ENCODE peak calls at places on chromosomes 12 and 14, in six cellular contexts. K, U, J, F, A and D are unnamed samples. For H3K36me3, the result is how much of the 10 kb centered on the place peaks cover.

GRCh38 chr14:99853206-99853605 is 60.0 kb downstream of the EML1 start:
- DNase-seq in F (no peak), U (peak), A (peak), J (no peak), K (no peak), D (peak)

GRCh38 chr14:69008411-69008810 is 29.3 kb upstream of the ACTN1 start:
- DNase-seq in U (no peak), K (no peak), J (no peak), F (no peak), A (no peak), D (no peak)

GRCh38 chr12:79194595-79194994 is 330.0 kb downstream of the SYT1 start:
- DNase-seq in K (no peak), U (no peak), J (no peak), A (no peak), F (no peak), D (no peak)

GRCh38 chr14:103074699-103075341 is 9.2 kb upstream of the LBHD2 start:
- DNase-seq in A (peak), J (no peak), U (no peak), F (no peak), K (no peak), D (peak)

GRCh38 chr12:6792522-6793201 is 3.3 kb downstream of the CD4 start:
- DNase-seq in A (no peak), J (no peak), F (no peak), U (peak), K (peak), D (no peak)

GRCh38 chr12:127241056-127241830 is 1025.7 kb upstream of the TMEM132C start:
- DNase-seq in J (no peak), K (no peak), U (no peak), F (no peak), A (no peak), D (no peak)

GRCh38 chr12:46553266-46553665 is 180.7 kb upstream of the SLC38A2 start:
- DNase-seq in A (no peak), U (no peak), J (no peak), K (no peak), F (no peak), D (no peak)

GRCh38 chr12:29769162-29769820 is 14.5 kb downstream of the TMTC1 start:
- DNase-seq in F (no peak), U (no peak), K (no peak), A (no peak), J (no peak), D (peak)

GRCh38 chr12:68100241-68100640 is 59.3 kb downstream of the IFNG start:
- DNase-seq in U (no peak), J (no peak), F (no peak), K (no peak), A (no peak), D (no peak)

GRCh38 chr12:69243099-69244084 is 4.0 kb downstream of the CPSF6 start:
- DNase-seq in F (no peak), J (no peak), K (no peak), A (no peak), U (no peak), D (no peak)

GRCh38 chr14:31261859-31262739 is 54.5 kb upstream of the HECTD1 start:
- DNase-seq in F (peak), J (peak), K (no peak), U (no peak), A (no peak), D (peak)

GRCh38 chr12:118282767-118283166 is 89.9 kb downstream of the TAOK3 start:
- DNase-seq in U (no peak), A (no peak), K (no peak), J (no peak), F (no peak), D (no peak)

GRCh38 chr12:118290130-118290529 is 82.6 kb downstream of the TAOK3 start:
- DNase-seq in F (no peak), J (no peak), U (no peak), A (no peak), K (no peak), D (no peak)

GRCh38 chr12:118287728-118288127 is 85.0 kb downstream of the TAOK3 start:
- DNase-seq in J (no peak), F (no peak), U (no peak), A (no peak), K (no peak), D (no peak)

GRCh38 chr12:118292836-118293235 is 79.9 kb downstream of the TAOK3 start:
- DNase-seq in U (no peak), J (no peak), K (no peak), A (no peak), F (no peak), D (no peak)

GRCh38 chr12:118288174-118288573 is 84.5 kb downstream of the TAOK3 start:
- DNase-seq in U (no peak), A (no peak), F (no peak), K (no peak), J (no peak), D (no peak)
- H3K36me3 ChIP-seq in U (under half), A (under half), F (under half), K (under half), J (under half), D (under half)

DNA sequence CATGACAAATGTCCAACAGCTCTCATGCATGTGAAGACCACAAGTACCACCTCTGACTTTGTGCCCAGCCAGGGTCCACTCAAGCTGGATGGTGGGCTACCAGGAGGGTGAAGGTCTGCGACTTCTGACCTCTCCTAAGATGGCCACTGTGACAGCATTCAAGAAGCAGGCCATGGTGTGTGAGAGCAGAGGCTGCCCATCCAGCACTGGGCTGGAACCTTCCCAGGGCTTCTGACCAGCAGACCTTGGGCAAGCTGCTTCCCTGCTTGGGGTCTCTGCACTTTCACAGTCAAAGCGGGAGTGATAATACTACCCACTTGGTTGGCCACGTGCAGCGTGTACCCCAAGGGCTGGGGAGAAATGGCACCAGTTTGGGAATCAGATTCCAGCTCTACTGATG is 10.4 kb downstream of the MMAB start:
- DNase-seq in A (no peak), K (no peak), F (no peak), U (no peak), J (no peak), D (peak)
- H3K36me3 ChIP-seq in A (under half), K (under half), F (under half), U (under half), J (under half), D (under half)

GRCh38 chr12:93738199-93739058 is 61.3 kb downstream of the CRADD start:
- DNase-seq in F (no peak), J (no peak), A (no peak), K (no peak), U (no peak), D (no peak)

GRCh38 chr12:93740721-93741120 is 63.5 kb downstream of the CRADD start:
- DNase-seq in A (no peak), U (no peak), J (no peak), F (no peak), K (no peak), D (peak)

GRCh38 chr12:93736640-93737178 is 59.5 kb downstream of the CRADD start:
- DNase-seq in F (no peak), K (no peak), A (no peak), U (no peak), J (no peak), D (no peak)

GRCh38 chr12:93734784-93735183 is 57.6 kb downstream of the CRADD start:
- DNase-seq in A (no peak), J (no peak), U (no peak), K (no peak), F (no peak), D (no peak)

GRCh38 chr12:93737457-93738198 is 60.5 kb downstream of the CRADD start:
- DNase-seq in K (no peak), J (no peak), U (no peak), A (no peak), F (no peak), D (no peak)
- H3K36me3 ChIP-seq in K (under half), J (under half), U (under half), A (under half), F (under half), D (under half)

DNA sequence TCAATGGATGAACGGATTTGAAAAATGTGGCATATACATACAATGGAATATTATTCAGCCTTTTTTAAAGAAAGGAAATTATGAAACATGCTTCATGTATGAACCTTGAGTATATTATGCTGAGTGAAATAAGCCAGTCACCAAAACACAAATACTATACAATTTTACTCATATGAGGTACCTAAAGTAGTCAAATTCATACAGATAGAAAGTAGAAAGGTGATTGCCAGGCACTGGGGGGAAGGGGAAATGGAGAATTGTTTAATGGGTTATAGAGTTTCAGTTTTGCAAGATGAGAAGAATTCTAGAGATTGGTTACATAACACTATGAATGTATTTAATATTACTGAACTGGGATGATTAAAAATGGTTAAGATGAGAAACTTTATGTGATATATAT is 171.4 kb downstream of the TMTC3 start:
- DNase-seq in K (no peak), A (no peak), J (no peak), F (no peak), U (no peak), D (no peak)
- H3K36me3 ChIP-seq in K (under half), A (under half), J (under half), F (under half), U (under half), D (under half)

GRCh38 chr12:109566424-109566823 is 6.9 kb downstream of the MMAB start:
- DNase-seq in U (no peak), F (no peak), A (no peak), J (no peak), K (no peak), D (no peak)
- H3K36me3 ChIP-seq in U (under half), F (under half), A (half or more), J (under half), K (under half), D (under half)

GRCh38 chr12:121277367-121277744 is 19.2 kb downstream of the CAMKK2 start:
- DNase-seq in A (no peak), J (no peak), K (no peak), F (no peak), U (no peak), D (no peak)

GRCh38 chr12:121273364-121273896 is 23.1 kb downstream of the CAMKK2 start:
- DNase-seq in K (no peak), J (no peak), A (no peak), F (no peak), U (no peak), D (no peak)

GRCh38 chr12:121279507-121279915 is 17.0 kb downstream of the CAMKK2 start:
- DNase-seq in A (peak), U (peak), F (no peak), J (no peak), K (no peak), D (no peak)

GRCh38 chr12:121278450-121279375 is 17.8 kb downstream of the CAMKK2 start:
- DNase-seq in U (peak), A (peak), K (no peak), F (no peak), J (no peak), D (no peak)

GRCh38 chr12:121274036-121274763 is 22.3 kb downstream of the CAMKK2 start:
- DNase-seq in K (no peak), J (no peak), U (no peak), F (no peak), A (no peak), D (no peak)
- H3K36me3 ChIP-seq in K (under half), J (under half), U (under half), F (under half), A (under half), D (under half)